ENCODE peak calls at places on chromosomes 7 and 10, in four cellular contexts. One of them, this sample, is unnamed.

GRCh38 chr10:114166053-114166452 is 8.0 kb downstream of the CCDC186 start:
- DNase-seq in ovary: no peak
- DNase-seq in keratinocyte: no peak
- DNase-seq in astrocyte: peak; percentile 46
- DNase-seq in this sample: peak; percentile 11

GRCh38 chr7:157622408-157623221 is 285.8 kb downstream of the DNAJB6 start:
- DNase-seq in ovary: no peak
- DNase-seq in keratinocyte: no peak
- DNase-seq in astrocyte: no peak
- DNase-seq in this sample: peak; percentile 59

GRCh38 chr7:126856691-126857291 is 395.9 kb downstream of the GRM8 start:
- DNase-seq in ovary: no peak
- DNase-seq in keratinocyte: no peak
- DNase-seq in astrocyte: no peak
- DNase-seq in this sample: peak; percentile 54

GRCh38 chr7:90645784-90646183 is 49.7 kb downstream of the CDK14 start:
- DNase-seq in ovary: no peak
- DNase-seq in keratinocyte: no peak
- DNase-seq in astrocyte: no peak
- DNase-seq in this sample: no peak

GRCh38 chr10:74255214-74255613 is 104.2 kb downstream of the ADK start:
- DNase-seq in ovary: no peak
- DNase-seq in keratinocyte: no peak
- DNase-seq in astrocyte: no peak
- DNase-seq in this sample: no peak

GRCh38 chr10:103145860-103146466 is 47.1 kb downstream of the NT5C2 start:
- DNase-seq in ovary: peak; percentile 93
- DNase-seq in keratinocyte: no peak
- DNase-seq in astrocyte: peak; percentile 82
- DNase-seq in this sample: peak; percentile 95

GRCh38 chr10:36349445-36350063 is 707.5 kb upstream of the FZD8 start:
- DNase-seq in ovary: no peak
- DNase-seq in keratinocyte: peak; percentile 36
- DNase-seq in astrocyte: peak; percentile 82
- DNase-seq in this sample: peak; percentile 92

GRCh38 chr7:87414400-87415188 is 60.9 kb downstream of the ABCB4 start:
- DNase-seq in ovary: no peak
- DNase-seq in keratinocyte: no peak
- DNase-seq in astrocyte: peak; percentile 76
- DNase-seq in this sample: peak; percentile 6

GRCh38 chr7:12584940-12585339 is 14.4 kb downstream of the SCIN start:
- DNase-seq in ovary: no peak
- DNase-seq in keratinocyte: no peak
- DNase-seq in astrocyte: peak; percentile 51
- DNase-seq in this sample: peak; percentile 9

GRCh38 chr10:132611026-132611910 is 73.7 kb downstream of the INPP5A start:
- DNase-seq in ovary: peak; percentile 12
- DNase-seq in keratinocyte: no peak
- DNase-seq in astrocyte: no peak
- DNase-seq in this sample: no peak

GRCh38 chr7:41326616-41327015 is 376.3 kb downstream of the INHBA start:
- DNase-seq in ovary: no peak
- DNase-seq in keratinocyte: peak; percentile 4
- DNase-seq in astrocyte: no peak
- DNase-seq in this sample: no peak
- TF ChIP-seq CTCF in ovary: no peak
- TF ChIP-seq CTCF in keratinocyte: no peak
- TF ChIP-seq CTCF in astrocyte: no peak
- TF ChIP-seq CTCF in this sample: no peak

DNA sequence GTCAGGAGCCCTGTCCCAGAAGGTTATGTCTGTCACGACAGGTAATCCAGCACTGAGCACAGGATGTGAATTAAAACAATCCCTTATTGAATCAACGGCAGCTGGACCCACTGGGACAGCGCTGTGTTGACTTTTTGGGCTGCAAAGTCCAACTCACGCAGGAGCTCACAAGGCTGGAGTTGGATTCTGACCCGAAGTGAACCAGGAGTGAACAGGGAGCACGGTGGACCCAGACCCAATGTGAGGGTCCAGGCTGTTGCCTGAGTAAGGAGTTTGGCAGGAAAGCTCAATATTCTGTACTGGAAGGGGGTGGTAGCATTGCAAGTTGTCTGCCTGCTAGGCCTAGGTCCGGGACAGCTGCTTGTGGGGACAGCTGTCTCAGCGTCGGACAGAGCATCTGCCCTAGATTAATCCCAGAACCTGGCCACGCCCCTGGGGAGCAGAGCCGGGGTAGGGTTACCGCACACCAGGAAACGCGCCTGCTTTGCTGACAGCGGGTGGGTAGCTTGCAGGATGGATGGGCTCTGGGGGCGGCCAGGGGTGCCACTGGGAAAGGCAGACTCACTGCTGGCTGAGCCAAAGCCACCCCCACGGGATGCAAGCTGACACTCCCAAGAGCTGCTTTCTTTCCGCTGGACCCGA is 24.0 kb downstream of the COL26A1 start:
- DNase-seq in ovary: no peak
- DNase-seq in keratinocyte: no peak
- DNase-seq in astrocyte: peak; percentile 11
- DNase-seq in this sample: no peak
- H3K4me3 ChIP-seq in ovary: no peak overlapping the region
- H3K4me3 ChIP-seq in keratinocyte: no peak overlapping the region
- H3K4me3 ChIP-seq in astrocyte: no peak overlapping the region
- H3K4me3 ChIP-seq in this sample: no peak overlapping the region

GRCh38 chr7:17534348-17534747 is 235.9 kb downstream of the AHR start:
- DNase-seq in ovary: no peak
- DNase-seq in keratinocyte: no peak
- DNase-seq in astrocyte: no peak
- DNase-seq in this sample: no peak

GRCh38 chr7:17532861-17533404 is 234.5 kb downstream of the AHR start:
- DNase-seq in ovary: no peak
- DNase-seq in keratinocyte: peak; percentile 85
- DNase-seq in astrocyte: peak; percentile 98
- DNase-seq in this sample: peak; percentile 76

GRCh38 chr7:17528636-17529035 is 230.2 kb downstream of the AHR start:
- DNase-seq in ovary: no peak
- DNase-seq in keratinocyte: no peak
- DNase-seq in astrocyte: peak; percentile 65
- DNase-seq in this sample: no peak

GRCh38 chr7:17530249-17530648 is 231.8 kb downstream of the AHR start:
- DNase-seq in ovary: no peak
- DNase-seq in keratinocyte: no peak
- DNase-seq in astrocyte: peak; percentile 95
- DNase-seq in this sample: peak; percentile 99

DNA sequence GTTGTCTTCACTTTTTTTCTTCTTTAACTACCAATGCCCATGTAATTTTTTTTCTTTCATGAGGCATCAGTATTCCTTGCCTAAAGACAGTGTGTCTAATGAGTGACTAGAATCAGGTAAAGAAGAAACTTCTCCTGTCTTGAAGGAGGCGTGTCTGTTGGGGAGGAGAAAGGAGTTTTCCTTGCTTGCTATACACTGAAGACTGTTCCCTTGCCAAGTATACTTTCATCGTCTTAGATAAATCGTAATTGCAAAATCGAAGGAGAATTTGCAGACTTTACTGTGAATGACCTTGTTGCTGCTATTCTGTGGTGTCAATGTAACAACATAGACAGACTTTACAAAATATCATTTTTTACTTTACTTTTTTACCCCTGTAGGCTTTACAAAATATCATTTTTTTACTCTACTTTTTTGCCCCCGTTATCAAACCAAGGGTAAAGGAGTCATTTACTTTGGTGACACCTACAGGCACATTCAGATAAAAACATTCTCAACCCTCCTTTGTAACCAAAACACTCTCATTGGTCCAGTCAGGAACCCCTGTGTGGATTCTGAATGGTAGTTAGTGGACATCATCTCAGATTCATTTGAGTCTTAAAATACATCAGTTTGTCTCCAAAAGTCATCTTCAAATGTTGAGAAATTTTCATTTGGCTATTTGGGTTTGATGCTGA is 232.4 kb downstream of the AHR start:
- DNase-seq in ovary: no peak
- DNase-seq in keratinocyte: no peak
- DNase-seq in astrocyte: no peak
- DNase-seq in this sample: peak; percentile 72
- TF ChIP-seq CTCF in ovary: no peak
- TF ChIP-seq CTCF in keratinocyte: no peak
- TF ChIP-seq CTCF in astrocyte: no peak
- TF ChIP-seq CTCF in this sample: peak; percentile 32

DNA sequence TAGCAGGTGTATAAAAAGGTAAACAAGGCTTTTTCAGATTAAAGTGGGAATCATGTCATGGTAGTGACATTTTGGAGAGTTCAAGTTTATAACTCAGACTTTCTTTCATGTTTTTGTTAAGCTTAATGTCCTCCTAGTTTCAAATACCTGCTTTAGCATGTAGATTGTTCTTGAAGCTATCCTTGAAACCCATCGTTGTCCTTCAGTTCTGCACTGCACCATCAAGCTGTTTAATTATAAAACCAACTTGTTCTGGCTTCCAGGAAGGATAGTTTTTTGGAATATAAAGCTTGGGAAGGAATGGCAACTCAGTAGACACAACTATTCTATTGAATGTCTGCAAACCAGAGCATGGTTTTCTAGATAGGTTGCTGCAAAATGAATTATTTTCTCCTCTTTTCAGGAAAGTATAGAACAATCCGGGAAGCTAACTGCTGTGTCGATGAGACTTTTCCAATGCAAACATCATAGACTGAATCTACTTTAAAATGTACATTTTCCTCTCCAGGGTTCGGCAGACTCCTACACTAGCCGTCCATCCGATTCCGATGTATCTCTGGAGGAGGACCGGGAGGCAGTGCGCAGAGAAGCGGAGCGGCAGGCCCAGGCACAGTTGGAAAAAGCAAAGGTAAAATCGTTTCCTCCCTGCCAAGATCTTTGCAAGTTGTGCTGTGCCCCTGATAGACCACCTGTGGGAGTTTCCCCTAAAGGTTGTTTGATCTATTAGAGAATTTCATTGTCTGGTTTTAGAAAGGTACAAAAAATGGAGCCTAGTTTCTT is 249.8 kb downstream of the NSUN6 start:
- DNase-seq in ovary: no peak
- DNase-seq in keratinocyte: no peak
- DNase-seq in astrocyte: no peak
- DNase-seq in this sample: no peak
- H3K4me3 ChIP-seq in ovary: no peak overlapping the region
- H3K4me3 ChIP-seq in keratinocyte: no peak overlapping the region
- H3K4me3 ChIP-seq in astrocyte: no peak overlapping the region
- H3K4me3 ChIP-seq in this sample: no peak overlapping the region

GRCh38 chr7:134444198-134444960 is 14.5 kb downstream of the AKR1B1 start:
- DNase-seq in ovary: no peak
- DNase-seq in keratinocyte: no peak
- DNase-seq in astrocyte: no peak
- DNase-seq in this sample: no peak
- TF ChIP-seq CTCF in ovary: no peak
- TF ChIP-seq CTCF in keratinocyte: peak; percentile 2
- TF ChIP-seq CTCF in astrocyte: no peak
- TF ChIP-seq CTCF in this sample: peak; percentile 21

GRCh38 chr7:6447589-6448210 is at the start of gene DAGLB:
- DNase-seq in ovary: peak; percentile 94
- DNase-seq in keratinocyte: peak; percentile 72
- DNase-seq in astrocyte: peak; percentile 63
- DNase-seq in this sample: peak; percentile 94
- H3K4me3 ChIP-seq in ovary: peak within 1 kb of the TSS; percentile 100
- H3K4me3 ChIP-seq in keratinocyte: peak within 1 kb of the TSS; percentile 100
- H3K4me3 ChIP-seq in astrocyte: peak within 1 kb of the TSS; percentile 83
- H3K4me3 ChIP-seq in this sample: peak within 1 kb of the TSS; percentile 97

GRCh38 chr10:34746094-34746493 is 69.0 kb downstream of the PARD3 start:
- DNase-seq in ovary: no peak
- DNase-seq in keratinocyte: no peak
- DNase-seq in astrocyte: no peak
- DNase-seq in this sample: no peak
- TF ChIP-seq CTCF in ovary: no peak
- TF ChIP-seq CTCF in keratinocyte: no peak
- TF ChIP-seq CTCF in astrocyte: no peak
- TF ChIP-seq CTCF in this sample: no peak

GRCh38 chr10:71984798-71985388 is 20.7 kb downstream of the CHST3 start:
- DNase-seq in ovary: no peak
- DNase-seq in keratinocyte: no peak
- DNase-seq in astrocyte: no peak
- DNase-seq in this sample: no peak
- H3K4me3 ChIP-seq in ovary: no peak overlapping the region
- H3K4me3 ChIP-seq in keratinocyte: no peak overlapping the region
- H3K4me3 ChIP-seq in astrocyte: no peak overlapping the region
- H3K4me3 ChIP-seq in this sample: no peak overlapping the region

GRCh38 chr7:3300651-3301471 is at the start of gene SDK1:
- DNase-seq in ovary: peak; percentile 91
- DNase-seq in keratinocyte: peak; percentile 1
- DNase-seq in astrocyte: peak; percentile 78
- DNase-seq in this sample: peak; percentile 91

GRCh38 chr7:3302681-3303320 is 1.7 kb downstream of the SDK1 start:
- DNase-seq in ovary: no peak
- DNase-seq in keratinocyte: no peak
- DNase-seq in astrocyte: no peak
- DNase-seq in this sample: no peak

GRCh38 chr7:3300221-3300650 is 816 bp upstream of the SDK1 start:
- DNase-seq in ovary: no peak
- DNase-seq in keratinocyte: no peak
- DNase-seq in astrocyte: peak; percentile 26
- DNase-seq in this sample: no peak

GRCh38 chr7:3301472-3301778 is 373 bp downstream of the SDK1 start:
- DNase-seq in ovary: no peak
- DNase-seq in keratinocyte: no peak
- DNase-seq in astrocyte: no peak
- DNase-seq in this sample: no peak

DNA sequence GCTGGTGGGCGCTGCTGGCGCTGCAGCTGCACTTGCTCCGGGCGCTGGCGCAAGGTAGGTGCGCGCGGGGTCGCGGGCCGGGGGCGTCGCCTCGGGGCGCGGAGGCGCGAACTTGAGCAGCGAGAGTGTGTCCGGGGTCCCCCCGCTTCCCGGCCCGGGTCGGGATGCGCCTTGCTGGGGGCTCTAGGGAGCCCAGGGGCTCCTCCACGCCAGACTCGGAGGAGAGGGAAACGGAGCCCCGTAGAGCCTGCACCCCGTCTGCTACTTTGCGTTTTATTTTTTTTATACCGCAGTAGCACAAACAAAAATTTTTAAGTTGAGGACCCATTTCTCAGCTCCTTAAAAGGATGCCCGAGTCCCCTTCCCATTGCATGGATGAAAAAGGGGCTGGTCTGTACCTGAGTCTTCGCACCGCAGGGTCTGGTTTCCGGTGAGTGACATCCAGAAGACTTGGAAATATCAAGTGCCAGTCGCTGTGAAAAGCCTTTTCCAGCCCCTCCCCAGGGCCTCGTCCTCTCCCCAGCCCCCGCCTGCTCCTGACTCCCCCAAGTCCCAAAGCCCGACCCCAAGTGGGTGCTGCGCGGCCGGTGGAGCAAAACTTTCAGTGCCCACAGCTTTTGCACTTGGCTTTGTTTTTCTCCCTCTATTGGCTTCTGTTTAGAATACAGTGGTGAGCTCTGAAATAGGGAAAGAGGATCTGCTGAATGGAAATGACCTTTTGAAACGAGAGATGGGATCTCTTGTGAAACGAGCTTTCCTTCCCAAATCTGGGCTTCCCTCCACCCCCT is 973 bp downstream of the SDK1 start:
- DNase-seq in ovary: peak; percentile 18
- DNase-seq in keratinocyte: no peak
- DNase-seq in astrocyte: peak; percentile 20
- DNase-seq in this sample: peak; percentile 38
- TF ChIP-seq CTCF in ovary: no peak
- TF ChIP-seq CTCF in keratinocyte: no peak
- TF ChIP-seq CTCF in astrocyte: peak; percentile 12
- TF ChIP-seq CTCF in this sample: peak; percentile 42

This sample was measured in choroid plexus epithelial cell.